ENCODE peak calls at places on chromosome 19, in five cellular contexts. O is mammary epithelial cell, M is IMR-90, Q is Peyer's patch, P is ovary. N is an unnamed sample.
A peak's percentile ranks its signal among the peaks of the same experiment; 100 is the strongest.

GRCh38 chr19:33054623-33055022 is 10.1 kb downstream of the RHPN2 start:
- DNase-seq in Q (no peak), O (peak; percentile 67), P (no peak), M (no peak), N (no peak)

GRCh38 chr19:10544753-10545251 is 1.1 kb downstream of the ATG4D start:
- DNase-seq in P (no peak), M (no peak), O (no peak), Q (no peak), N (no peak)

GRCh38 chr19:38228005-38228377 is 4.0 kb upstream of the DPF1 start:
- DNase-seq in O (no peak), P (no peak), M (no peak), Q (no peak), N (no peak)

GRCh38 chr19:40392894-40393517 is 3.0 kb upstream of the HIPK4 start:
- DNase-seq in M (no peak), P (no peak), O (peak; percentile 40), Q (no peak), N (no peak)

GRCh38 chr19:7830272-7830771 is 304 bp downstream of the EVI5L start:
- DNase-seq in M (no peak), P (peak; percentile 70), Q (no peak), O (no peak), N (no peak)

GRCh38 chr19:28541602-28542393 is 671.2 kb downstream of the UQCRFS1 start:
- DNase-seq in M (no peak), P (no peak), O (no peak), Q (no peak), N (no peak)

GRCh38 chr19:49983645-49984229 is 22.8 kb upstream of the SIGLEC11 start:
- DNase-seq in M (peak; percentile 37), Q (peak; percentile 75), O (peak; percentile 20), P (peak; percentile 85), N (peak; percentile 69)

GRCh38 chr19:52943884-52944643 is 18.6 kb downstream of the ZNF816 start:
- DNase-seq in P (no peak), M (no peak), O (peak; percentile 39), Q (no peak), N (no peak)

GRCh38 chr19:51970718-51971117 is 15.9 kb downstream of the ZNF350 start:
- DNase-seq in M (no peak), Q (no peak), P (no peak), O (no peak), N (no peak)

GRCh38 chr19:16824658-16825311 is 4.4 kb upstream of the SIN3B start:
- DNase-seq in O (no peak), M (peak; percentile 51), P (no peak), Q (no peak), N (no peak)

GRCh38 chr19:2475018-2475701 is 767 bp upstream of the GADD45B start:
- DNase-seq in O (peak; percentile 62), Q (peak; percentile 58), P (peak; percentile 63), M (peak; percentile 48), N (peak; percentile 48)

GRCh38 chr19:1560281-1560882 is 7.7 kb downstream of the MEX3D start:
- DNase-seq in M (no peak), O (no peak), Q (no peak), P (no peak), N (no peak)

GRCh38 chr19:42693760-42694350 is 46.4 kb downstream of the PSG3 start:
- DNase-seq in O (peak; percentile 43), P (no peak), M (peak; percentile 46), Q (no peak), N (no peak)

GRCh38 chr19:1848399-1849131 is at the start of gene REXO1:
- DNase-seq in M (peak; percentile 87), Q (peak; percentile 97), O (peak; percentile 94), P (peak; percentile 95), N (peak; percentile 99)

DNA sequence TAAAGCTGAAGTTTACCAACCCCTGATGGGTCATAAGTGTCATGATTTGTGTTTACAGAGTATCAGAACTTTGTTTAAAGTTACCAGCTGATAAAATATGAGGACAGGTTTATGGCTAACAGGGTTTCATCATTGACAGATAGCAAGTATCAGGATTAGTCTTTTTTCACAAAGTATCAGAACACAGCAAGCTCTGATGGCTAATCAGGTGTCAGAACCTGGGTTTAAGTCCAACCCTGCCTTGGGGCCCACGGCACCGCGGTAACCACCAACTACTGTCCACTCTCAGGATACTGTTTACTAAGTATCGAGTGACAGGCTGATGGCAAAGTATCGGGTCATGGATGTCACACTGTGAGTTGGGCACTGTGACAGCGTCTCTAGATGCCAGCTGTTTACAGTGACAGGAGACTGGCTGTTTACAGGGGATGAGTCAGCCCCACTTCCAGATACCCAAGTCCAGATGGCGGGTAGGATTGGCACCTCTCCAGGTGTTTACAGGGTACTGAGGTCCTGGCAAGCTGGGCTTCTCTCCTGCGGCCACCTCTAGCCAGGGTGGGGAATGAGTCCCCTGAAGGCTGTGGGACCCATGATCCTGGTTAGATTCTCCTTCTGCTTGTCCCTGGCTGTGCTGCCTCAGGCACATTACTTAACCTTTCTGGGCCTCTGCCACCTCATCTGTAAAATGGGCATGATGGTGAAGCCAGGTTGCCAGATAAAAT is 21.8 kb downstream of the ARRDC2 start:
- DNase-seq in Q (no peak), O (peak; percentile 37), M (peak; percentile 32), P (no peak), N (no peak)
- H3K27ac ChIP-seq in Q (peak overlapping the region; percentile 59), O (no peak overlapping the region), M (no peak overlapping the region), P (no peak overlapping the region), N (no peak overlapping the region)

GRCh38 chr19:30229524-30230174 is 142.5 kb upstream of the ZNF536 start:
- DNase-seq in P (no peak), Q (no peak), O (no peak), M (peak; percentile 4), N (no peak)
- H3K27me3 ChIP-seq in P (no peaks in the 10 kb centered on the region), Q (peaks cover 35% of the 10 kb centered on the region), O (peaks cover 33% of the 10 kb centered on the region), M (peaks cover 50% of the 10 kb centered on the region), N (peaks cover 61% of the 10 kb centered on the region)

GRCh38 chr19:58209577-58209976 is 19.1 kb upstream of the ZNF544 start:
- DNase-seq in Q (no peak), M (no peak), P (no peak), O (no peak), N (no peak)
- H3K9me3 ChIP-seq in Q (peaks cover 100% of the 10 kb centered on the region), M (peaks cover 93% of the 10 kb centered on the region), P (peaks cover 95% of the 10 kb centered on the region), O (peaks cover 90% of the 10 kb centered on the region), N (peaks cover 100% of the 10 kb centered on the region)

GRCh38 chr19:36152886-36153525 is 759 bp upstream of the COX7A1 start:
- DNase-seq in O (no peak), P (no peak), Q (no peak), M (peak; percentile 13), N (no peak)
- H3K27ac ChIP-seq in O (no peak overlapping the region), P (peak overlapping the region; percentile 79), Q (peak overlapping the region; percentile 88), M (no peak overlapping the region), N (no peak overlapping the region)

GRCh38 chr19:13014921-13015280 is 19.6 kb downstream of the NFIX start:
- DNase-seq in Q (no peak), O (no peak), M (no peak), P (no peak), N (no peak)
- H3K27me3 ChIP-seq in Q (no peaks in the 10 kb centered on the region), O (no peaks in the 10 kb centered on the region), M (no peaks in the 10 kb centered on the region), P (no peaks in the 10 kb centered on the region), N (peaks cover 57% of the 10 kb centered on the region)

GRCh38 chr19:56681702-56682101 is 10.1 kb upstream of the ZNF835 start:
- DNase-seq in M (no peak), Q (no peak), O (no peak), P (no peak), N (no peak)

GRCh38 chr19:56683119-56683518 is 11.6 kb upstream of the ZNF835 start:
- DNase-seq in P (no peak), O (no peak), Q (no peak), M (no peak), N (no peak)

GRCh38 chr19:56689198-56689597 is 17.6 kb upstream of the ZNF835 start:
- DNase-seq in M (no peak), Q (no peak), O (no peak), P (no peak), N (no peak)

GRCh38 chr19:56690668-56691067 is 19.1 kb upstream of the ZNF835 start:
- DNase-seq in M (no peak), P (no peak), Q (no peak), O (no peak), N (no peak)

DNA sequence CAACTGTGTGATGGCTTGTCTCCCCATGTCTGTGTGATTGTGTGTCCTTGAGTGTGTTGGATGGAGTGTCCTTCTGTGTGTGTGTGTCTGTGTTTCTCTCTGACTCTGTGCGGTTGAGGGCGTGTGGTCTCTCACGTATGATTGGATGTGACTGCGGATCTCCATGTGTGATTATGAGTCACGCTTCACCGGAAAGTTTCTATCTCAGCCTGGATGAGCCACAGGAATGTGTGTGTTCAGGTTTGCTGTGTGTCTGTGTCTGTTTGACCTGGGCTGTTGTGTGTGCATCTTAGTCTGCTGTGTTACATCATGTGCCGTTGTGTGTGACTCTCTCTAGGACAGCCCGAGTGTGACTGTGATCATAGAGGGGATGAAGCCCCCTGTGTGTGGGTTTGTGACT is 15.5 kb upstream of the ZNF835 start:
- DNase-seq in P (no peak), O (no peak), M (no peak), Q (no peak), N (no peak)
- H3K9me3 ChIP-seq in P (no peaks in the 10 kb centered on the region), O (peaks cover 19% of the 10 kb centered on the region), M (peaks cover 35% of the 10 kb centered on the region), Q (no peaks in the 10 kb centered on the region), N (peaks cover 21% of the 10 kb centered on the region)

N was measured in CD4-positive, alpha-beta T cell.